ENCODE peak calls at places on chromosome 3, in four cellular contexts. I is COR-L47; U is stimulated activated CD8-positive, alpha-beta memory T cell treated with anti-CD3 and anti-CD28 coated beads, Interleukin-15, amount 100 ng/mL, for 24 hours; N is LoVo. W is an unnamed sample.
A peak's percentile ranks its signal among the peaks of the same experiment; 100 is the strongest.

GRCh38 chr3:65112751-65113300 is 425.0 kb upstream of the ADAMTS9 start:
- DNase-seq in I (no peak), U (no peak), N (no peak), W (no peak)

GRCh38 chr3:176954517-176954916 is 242.8 kb downstream of the TBL1XR1 start:
- DNase-seq in I (no peak), U (no peak), N (no peak), W (no peak)

GRCh38 chr3:185337231-185337816 is 25.6 kb upstream of the MAP3K13 start:
- DNase-seq in I (peak; percentile 54), U (no peak), N (peak; percentile 63), W (peak; percentile 42)

GRCh38 chr3:131819656-131820055 is 215.2 kb downstream of the CPNE4 start:
- DNase-seq in I (no peak), U (no peak), N (no peak), W (no peak)

GRCh38 chr3:128929364-128929763 is 49.9 kb downstream of the ACAD9 start:
- DNase-seq in I (no peak), U (no peak), N (no peak), W (no peak)

GRCh38 chr3:19937459-19938362 is 3.7 kb upstream of the EFHB start:
- DNase-seq in I (no peak), U (no peak), N (peak; percentile 14), W (no peak)

GRCh38 chr3:126207166-126207565 is 26.8 kb upstream of the ALDH1L1 start:
- DNase-seq in I (no peak), U (no peak), N (no peak), W (no peak)

GRCh38 chr3:179562467-179563297 is at the start of gene ACTL6A:
- DNase-seq in I (peak; percentile 100), U (peak; percentile 90), N (peak; percentile 98), W (peak; percentile 99)

GRCh38 chr3:170572665-170573253 is 13.1 kb downstream of the SLC7A14 start:
- DNase-seq in I (no peak), U (no peak), N (no peak), W (no peak)

GRCh38 chr3:127419641-127420354 is 132.0 kb upstream of the PRR20G start:
- DNase-seq in I (no peak), U (no peak), N (no peak), W (no peak)

GRCh38 chr3:149581681-149582349 is 76.0 kb downstream of the WWTR1 start:
- DNase-seq in I (no peak), U (no peak), N (peak; percentile 69), W (no peak)

GRCh38 chr3:71850654-71851053 is 65.7 kb upstream of the PROK2 start:
- DNase-seq in I (no peak), U (no peak), N (no peak), W (no peak)

GRCh38 chr3:174355505-174355904 is 503.6 kb upstream of the NAALADL2 start:
- DNase-seq in I (no peak), U (no peak), N (peak; percentile 34), W (peak; percentile 20)

GRCh38 chr3:168213920-168214319 is 118.2 kb upstream of the GOLIM4 start:
- DNase-seq in I (no peak), U (no peak), N (no peak), W (no peak)

GRCh38 chr3:124351430-124352142 is 359.7 kb upstream of the ROPN1 start:
- DNase-seq in I (peak; percentile 65), U (no peak), N (peak; percentile 29), W (peak; percentile 56)

GRCh38 chr3:128763967-128764366 is 38.0 kb downstream of the RAB7A start:
- DNase-seq in I (no peak), U (no peak), N (no peak), W (no peak)

GRCh38 chr3:55518451-55518850 is 31.3 kb upstream of the WNT5A start:
- DNase-seq in I (no peak), U (no peak), N (peak; percentile 17), W (no peak)

GRCh38 chr3:195081242-195081963 is 189.6 kb downstream of the XXYLT1 start:
- DNase-seq in I (no peak), U (no peak), N (no peak), W (no peak)

GRCh38 chr3:6282920-6283319 is 578.0 kb upstream of the GRM7 start:
- DNase-seq in I (no peak), U (no peak), N (no peak), W (no peak)

GRCh38 chr3:187983484-187984124 is 170.4 kb upstream of the LPP start:
- DNase-seq in I (no peak), U (no peak), N (no peak), W (no peak)